ENCODE peak calls at places on chromosomes 7 and 10, in nine cellular contexts. H is IMR-90, B is hepatocyte, Q is fibroblast of lung, D is tibial artery, Y is endothelial cell, C is neural crest cell, V is HFFc6, W is GM12865. P is an unnamed sample.

GRCh38 chr10:96765406-96766240 is 45.3 kb upstream of the PIK3AP1 start:
- DNase-seq in C (peak), H (peak), V (peak), Y (peak), Q (peak), W (peak), B (peak), D (peak), P (peak)

GRCh38 chr10:6514180-6514579 is 65.9 kb downstream of the PRKCQ start:
- DNase-seq in Q (no peak), C (no peak), B (no peak), D (no peak), Y (no peak), V (no peak), H (no peak), W (no peak), P (no peak)

GRCh38 chr10:30630571-30630970 is 1.0 kb upstream of the LYZL2 start:
- DNase-seq in B (no peak), W (no peak), D (no peak), Q (no peak), H (peak), Y (no peak), V (no peak), C (no peak), P (no peak)

GRCh38 chr10:23525406-23525805 is 86.5 kb downstream of the OTUD1 start:
- DNase-seq in C (no peak), Q (peak), W (peak), H (peak), V (peak), D (no peak), B (peak), Y (no peak), P (no peak)

GRCh38 chr10:74825371-74826141 is 844 bp upstream of the KAT6B start:
- DNase-seq in D (no peak), V (no peak), W (no peak), H (no peak), Q (no peak), C (peak), B (peak), Y (peak), P (peak)

GRCh38 chr10:67959839-67960476 is 75.5 kb downstream of the SIRT1 start:
- DNase-seq in Q (no peak), H (no peak), W (no peak), D (no peak), C (no peak), Y (no peak), V (no peak), B (peak), P (no peak)

GRCh38 chr7:17806631-17807030 is 133.7 kb downstream of the SNX13 start:
- DNase-seq in H (no peak), Y (no peak), C (no peak), D (no peak), V (no peak), W (no peak), B (no peak), Q (no peak), P (no peak)

GRCh38 chr10:78802866-78803265 is 265.9 kb upstream of the ZMIZ1 start:
- DNase-seq in Y (no peak), V (peak), C (no peak), W (no peak), D (peak), Q (peak), B (peak), H (peak), P (no peak)

GRCh38 chr10:60662917-60663614 is 115.2 kb upstream of the CDK1 start:
- DNase-seq in Y (no peak), D (no peak), W (no peak), B (no peak), Q (peak), V (peak), H (peak), C (no peak), P (no peak)

GRCh38 chr10:118621304-118621942 is 26.0 kb upstream of the PRLHR start:
- DNase-seq in Q (no peak), D (no peak), V (no peak), Y (no peak), W (no peak), B (no peak), C (no peak), H (no peak), P (no peak)

GRCh38 chr7:114026486-114027089 is 107.8 kb upstream of the PPP1R3A start:
- DNase-seq in D (no peak), H (peak), V (peak), C (peak), B (peak), W (peak), Y (peak), Q (peak), P (no peak)

GRCh38 chr10:107653832-107654287 is 489.4 kb upstream of the SORCS1 start:
- DNase-seq in C (no peak), B (peak), Y (no peak), D (no peak), H (peak), W (peak), V (no peak), Q (no peak), P (no peak)

GRCh38 chr10:99612167-99612831 is 7.9 kb downstream of the SLC25A28 start:
- DNase-seq in H (peak), V (peak), Q (peak), W (peak), Y (peak), C (peak), B (peak), D (no peak), P (peak)

GRCh38 chr10:17599089-17599488 is 18.1 kb downstream of the HACD1 start:
- DNase-seq in H (peak), V (peak), Q (peak), W (peak), Y (peak), B (peak), D (no peak), C (no peak), P (no peak)

GRCh38 chr7:47153076-47153475 is 428.8 kb downstream of the TNS3 start:
- DNase-seq in W (no peak), Y (no peak), B (peak), V (peak), D (no peak), C (no peak), H (peak), Q (peak), P (no peak)

GRCh38 chr7:130995252-130996081 is 261.5 kb upstream of the KLF14 start:
- DNase-seq in H (no peak), Q (peak), B (peak), W (no peak), C (no peak), Y (no peak), V (no peak), D (no peak), P (no peak)

GRCh38 chr7:29005829-29006228 is 47.7 kb upstream of the TRIL start:
- DNase-seq in V (no peak), Q (peak), Y (no peak), C (no peak), W (no peak), D (no peak), H (peak), B (peak), P (no peak)

GRCh38 chr7:113172726-113173125 is 54.4 kb upstream of the SMIM30 start:
- DNase-seq in D (no peak), B (no peak), Y (no peak), Q (no peak), W (no peak), V (no peak), H (no peak), C (no peak), P (no peak)

DNA sequence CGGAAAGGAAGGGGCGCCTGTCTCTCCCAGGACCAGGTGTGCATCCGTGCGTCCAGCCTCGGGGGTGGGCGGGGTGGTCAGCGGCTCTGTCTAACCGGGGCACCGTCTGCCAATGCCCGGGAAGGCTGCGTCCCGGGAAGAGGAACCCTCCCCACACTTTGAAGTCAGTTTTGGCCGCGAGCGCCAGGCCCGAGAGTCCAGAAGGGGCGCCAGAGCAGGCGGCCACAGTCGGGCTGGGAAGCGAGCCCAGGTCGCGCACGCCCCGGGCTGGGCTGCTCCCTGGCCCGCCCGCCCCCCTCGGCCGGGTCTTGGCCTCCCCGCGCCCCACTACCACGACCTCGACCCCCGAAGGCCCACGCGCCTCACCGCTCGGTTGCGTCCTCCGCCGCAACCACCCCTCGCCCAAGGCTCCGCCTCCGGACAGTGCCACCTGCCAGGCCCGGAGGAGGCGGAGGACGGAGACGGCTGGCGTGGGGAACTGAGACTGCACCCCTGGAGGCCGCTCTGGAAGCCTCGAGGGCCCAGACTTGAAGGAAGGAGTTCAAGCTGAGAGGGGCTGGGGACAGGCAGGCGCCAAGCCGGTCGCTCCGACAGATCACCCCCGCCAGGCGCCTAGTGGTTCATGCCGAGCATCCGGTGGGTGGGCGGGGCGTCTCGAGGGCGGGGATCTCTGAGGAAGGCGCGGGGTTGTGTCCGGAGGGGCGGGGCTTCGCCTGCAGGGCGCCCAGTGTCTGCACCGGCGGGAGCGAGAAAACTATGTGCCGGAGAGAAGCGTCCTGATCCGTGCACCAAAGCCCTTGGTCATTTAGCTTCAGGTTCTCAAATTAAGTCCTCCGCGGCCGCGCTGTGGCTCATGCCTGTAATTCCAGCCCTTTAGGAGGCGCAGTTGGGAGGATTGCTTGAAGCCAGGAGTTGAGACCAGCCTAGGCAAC is at the start of gene BRAT1:
- DNase-seq in D (peak), H (peak), B (peak), Y (peak), C (peak), W (peak), Q (peak), V (peak), P (peak)
- TF ChIP-seq CTCF in D (peak), H (peak), B (peak), Y (no peak), C (peak), W (peak), Q (peak), V (peak), P (peak)

GRCh38 chr10:86698207-86698940 is 30.1 kb downstream of the LDB3 start:
- DNase-seq in V (no peak), B (no peak), Q (no peak), W (no peak), H (no peak), C (no peak), D (no peak), Y (no peak), P (no peak)
- TF ChIP-seq CTCF in V (peak), B (peak), Q (no peak), W (no peak), H (no peak), C (no peak), D (no peak), Y (no peak), P (peak)

GRCh38 chr7:80661729-80662128 is 23.3 kb downstream of the CD36 start:
- DNase-seq in Y (no peak), C (no peak), W (no peak), H (no peak), V (no peak), Q (no peak), D (no peak), B (no peak), P (no peak)
- TF ChIP-seq CTCF in Y (no peak), C (peak), W (no peak), H (no peak), V (peak), Q (peak), D (no peak), B (peak), P (no peak)

GRCh38 chr7:169854-170172 is 22.6 kb upstream of the FAM20C start:
- DNase-seq in Y (no peak), D (no peak), W (no peak), Q (no peak), C (no peak), H (no peak), B (no peak), V (no peak), P (no peak)

GRCh38 chr7:170551-171363 is 21.6 kb upstream of the FAM20C start:
- DNase-seq in Q (no peak), D (no peak), W (no peak), B (no peak), Y (no peak), H (no peak), C (no peak), V (no peak), P (no peak)

GRCh38 chr7:173120-173918 is 19.1 kb upstream of the FAM20C start:
- DNase-seq in B (no peak), D (no peak), C (no peak), V (no peak), H (no peak), Q (no peak), Y (no peak), W (no peak), P (no peak)

GRCh38 chr7:171912-172515 is 20.4 kb upstream of the FAM20C start:
- DNase-seq in C (no peak), H (no peak), B (no peak), D (no peak), Q (no peak), Y (no peak), V (no peak), W (no peak), P (no peak)

GRCh38 chr7:171364-171904 is 20.9 kb upstream of the FAM20C start:
- DNase-seq in Y (no peak), Q (no peak), H (no peak), B (no peak), W (no peak), D (no peak), C (no peak), V (no peak), P (no peak)
- TF ChIP-seq CTCF in Y (no peak), Q (no peak), H (no peak), B (no peak), W (no peak), D (no peak), C (no peak), V (no peak), P (no peak)

DNA sequence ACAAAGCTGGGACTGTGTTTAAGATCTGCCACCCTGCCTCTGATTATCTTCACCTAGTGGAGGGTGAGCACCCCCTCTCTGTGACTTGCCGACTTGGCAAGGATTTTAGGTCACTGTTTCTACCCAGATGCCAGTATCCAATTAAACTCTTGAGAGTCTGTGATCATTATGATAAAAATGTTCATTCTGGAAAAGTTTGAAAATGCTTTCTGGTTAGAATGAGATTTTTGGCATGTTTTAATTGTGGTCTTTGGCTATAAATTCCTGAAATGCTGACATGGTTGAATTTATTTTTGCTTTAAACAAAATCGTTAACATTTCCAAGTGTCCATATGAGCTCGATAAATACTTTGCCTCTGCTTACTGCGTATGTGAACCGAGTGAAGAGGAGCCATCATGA is 221.4 kb downstream of the BICC1 start:
- DNase-seq in B (no peak), D (no peak), Q (peak), V (peak), H (peak), C (no peak), Y (no peak), W (no peak), P (no peak)
- TF ChIP-seq CTCF in B (no peak), D (peak), Q (no peak), V (peak), H (no peak), C (no peak), Y (no peak), W (no peak), P (no peak)

GRCh38 chr10:58397830-58398229 is 12.6 kb downstream of the TFAM start:
- DNase-seq in D (no peak), H (no peak), Q (no peak), W (no peak), C (no peak), B (no peak), V (no peak), Y (no peak), P (no peak)

GRCh38 chr10:58396057-58396456 is 10.8 kb downstream of the TFAM start:
- DNase-seq in H (no peak), B (no peak), D (no peak), W (no peak), C (no peak), Y (no peak), Q (no peak), V (no peak), P (no peak)

GRCh38 chr10:58399410-58399809 is 14.2 kb downstream of the TFAM start:
- DNase-seq in B (no peak), D (no peak), Y (no peak), W (no peak), H (peak), Q (peak), C (no peak), V (peak), P (no peak)

GRCh38 chr10:58404001-58404400 is 18.8 kb downstream of the TFAM start:
- DNase-seq in B (no peak), V (no peak), H (no peak), W (no peak), Q (no peak), C (no peak), D (no peak), Y (no peak), P (no peak)

DNA sequence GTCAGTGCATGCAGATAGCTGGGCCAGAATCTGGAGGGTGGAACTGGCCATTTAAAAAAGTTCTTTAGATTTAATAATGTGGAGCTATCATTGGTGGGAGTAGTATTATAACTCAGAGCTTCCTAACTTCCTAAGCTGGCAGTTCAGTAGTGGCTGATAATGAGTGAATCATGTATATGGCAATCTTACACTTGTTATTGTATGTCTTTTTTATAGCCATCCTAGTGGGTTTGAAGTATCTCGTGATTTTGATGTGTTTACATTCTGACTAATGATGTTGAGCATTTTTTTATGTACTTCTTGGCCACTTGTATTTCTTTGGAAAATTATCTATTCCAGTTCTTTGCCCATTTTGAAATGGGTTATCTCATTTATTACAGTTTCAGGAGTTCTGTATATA is 15.4 kb downstream of the TFAM start:
- DNase-seq in Q (peak), W (no peak), B (no peak), C (no peak), V (peak), D (no peak), Y (no peak), H (peak), P (no peak)
- TF ChIP-seq CTCF in Q (no peak), W (no peak), B (no peak), C (no peak), V (no peak), D (no peak), Y (no peak), H (no peak), P (no peak)

GRCh38 chr7:157751351-157751750 is 414.5 kb downstream of the DNAJB6 start:
- DNase-seq in C (no peak), Y (no peak), W (no peak), B (no peak), D (no peak), H (no peak), Q (no peak), V (no peak), P (no peak)
- TF ChIP-seq CTCF in C (no peak), Y (no peak), W (no peak), B (no peak), D (no peak), H (no peak), Q (no peak), V (no peak), P (no peak)

DNA sequence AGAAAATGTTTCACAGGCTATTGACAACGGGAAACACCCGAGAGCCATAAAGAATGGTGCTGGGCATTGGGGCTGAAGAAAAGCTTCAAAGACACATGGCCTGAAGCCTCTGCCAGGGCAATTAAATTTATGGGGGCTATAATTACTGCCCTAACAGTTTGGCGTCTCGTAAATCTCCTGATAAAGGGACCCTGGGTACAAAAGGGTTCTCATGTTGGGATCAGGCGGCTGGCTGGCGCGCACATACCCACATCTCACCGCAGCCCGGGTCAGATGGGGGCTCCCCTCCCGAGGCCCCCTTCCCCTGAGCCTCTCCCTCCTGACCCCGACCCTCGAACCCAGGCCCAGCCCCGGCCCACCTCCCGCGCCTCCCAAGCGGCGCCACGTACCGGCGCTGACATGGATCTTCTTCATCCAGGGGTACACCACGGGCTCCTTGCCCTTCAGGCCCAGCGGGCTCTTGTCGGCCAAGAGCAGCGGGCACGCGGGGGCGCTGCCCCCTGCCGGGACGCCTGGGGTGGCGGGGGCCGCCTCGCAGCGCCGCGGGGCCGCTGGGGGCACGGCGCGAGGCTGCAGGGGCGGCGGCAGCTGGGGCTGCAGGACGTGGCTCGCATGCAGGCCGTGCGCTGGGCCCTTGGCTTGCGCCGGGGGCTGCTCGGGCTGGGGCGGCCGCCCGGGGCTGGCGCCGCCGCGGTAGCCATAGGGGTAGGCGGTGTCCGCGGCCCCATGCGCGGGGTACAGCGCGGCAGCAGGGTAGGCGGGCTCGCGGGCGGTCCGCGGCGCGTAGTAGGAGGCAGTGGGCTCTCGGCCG is 623 bp downstream of the HOXA4 start:
- DNase-seq in B (peak), Y (no peak), W (no peak), V (no peak), C (no peak), H (no peak), Q (peak), D (no peak), P (no peak)
- TF ChIP-seq CTCF in B (peak), Y (no peak), W (no peak), V (no peak), C (no peak), H (peak), Q (no peak), D (no peak), P (peak)

DNA sequence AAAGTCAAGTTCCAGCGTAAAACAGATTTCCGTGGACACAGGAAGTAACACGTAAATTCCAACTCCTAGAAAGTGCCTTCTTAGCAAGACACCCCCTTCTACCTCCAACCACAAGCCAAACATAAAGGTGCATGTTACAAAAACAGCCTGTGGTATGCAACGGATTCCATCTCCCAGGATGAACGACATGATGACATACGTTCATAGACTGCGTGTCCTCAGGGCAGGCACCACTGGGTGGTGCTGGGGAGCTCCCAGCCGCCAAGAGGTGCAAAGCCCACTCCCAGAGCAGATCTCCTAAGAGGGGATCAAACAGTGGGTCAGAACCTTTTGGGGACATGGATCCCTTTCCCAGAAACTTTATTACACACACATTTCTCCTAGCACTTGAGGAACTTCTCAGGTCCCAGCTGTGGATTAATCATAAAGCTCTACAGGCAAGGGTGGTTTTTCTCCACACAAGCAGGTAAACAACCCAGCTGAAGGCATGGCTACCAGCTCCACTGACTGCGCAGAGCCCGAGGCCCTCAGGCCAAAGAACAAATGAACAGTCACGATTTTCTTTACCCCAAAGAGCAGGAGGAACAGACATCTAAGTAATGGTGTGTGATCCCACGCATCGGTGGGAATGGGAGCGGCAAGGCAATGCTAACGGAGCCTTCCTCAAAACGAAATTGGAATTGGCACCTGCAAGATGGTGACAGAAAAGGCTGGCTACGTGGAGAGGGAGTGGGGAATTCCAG is 13.8 kb downstream of the PSAP start:
- DNase-seq in Q (peak), D (peak), V (no peak), Y (peak), W (peak), B (no peak), H (no peak), C (no peak), P (no peak)
- TF ChIP-seq CTCF in Q (peak), D (no peak), V (peak), Y (peak), W (peak), B (peak), H (peak), C (peak), P (peak)